ENCODE peak calls at places on chromosomes 5 and 9, in six cellular contexts. U is adrenal gland, P is fibroblast of pulmonary artery, B is activated B cell treated with CpG ODN at 0.5 μM for 24 hours, Z is cardiac fibroblast, J is lower lobe of right lung. S is an unnamed sample.

GRCh38 chr9:87550253-87550954 is 52.7 kb downstream of the DAPK1 start:
- DNase-seq in U (no peak), P (no peak), B (no peak), Z (no peak), J (no peak), S (no peak)

GRCh38 chr5:140273401-140273877 is 29.5 kb downstream of the PFDN1 start:
- DNase-seq in U (peak), P (peak), B (no peak), Z (peak), J (peak), S (no peak)

GRCh38 chr5:77635617-77636422 is 2.7 kb downstream of the OTP start:
- DNase-seq in U (no peak), P (no peak), B (no peak), Z (no peak), J (no peak), S (no peak)

GRCh38 chr9:96618209-96619108 is 1.2 kb downstream of the CDC14B start:
- DNase-seq in U (peak), P (peak), B (peak), Z (peak), J (peak), S (peak)

GRCh38 chr9:111870774-111871542 is 25.7 kb upstream of the UGCG start:
- DNase-seq in U (no peak), P (no peak), B (no peak), Z (no peak), J (no peak), S (no peak)

GRCh38 chr9:91711755-91712591 is 238.1 kb downstream of the ROR2 start:
- DNase-seq in U (no peak), P (peak), B (peak), Z (peak), J (peak), S (no peak)

GRCh38 chr5:127031863-127032232 is 1.5 kb upstream of the MARCHF3 start:
- DNase-seq in U (no peak), P (no peak), B (no peak), Z (no peak), J (no peak), S (no peak)

GRCh38 chr5:97163790-97164285 is 19.2 kb downstream of the RIOK2 start:
- DNase-seq in U (no peak), P (no peak), B (no peak), Z (no peak), J (no peak), S (no peak)

GRCh38 chr5:88145205-88145602 is 123.4 kb downstream of the TMEM161B start:
- DNase-seq in U (no peak), P (no peak), B (no peak), Z (no peak), J (peak), S (no peak)

GRCh38 chr5:68545636-68546325 is 330.2 kb downstream of the PIK3R1 start:
- DNase-seq in U (no peak), P (no peak), B (no peak), Z (no peak), J (no peak), S (no peak)

GRCh38 chr5:5416733-5417132 is 5.7 kb upstream of the ICE1 start:
- DNase-seq in U (no peak), P (no peak), B (no peak), Z (no peak), J (no peak), S (no peak)

DNA sequence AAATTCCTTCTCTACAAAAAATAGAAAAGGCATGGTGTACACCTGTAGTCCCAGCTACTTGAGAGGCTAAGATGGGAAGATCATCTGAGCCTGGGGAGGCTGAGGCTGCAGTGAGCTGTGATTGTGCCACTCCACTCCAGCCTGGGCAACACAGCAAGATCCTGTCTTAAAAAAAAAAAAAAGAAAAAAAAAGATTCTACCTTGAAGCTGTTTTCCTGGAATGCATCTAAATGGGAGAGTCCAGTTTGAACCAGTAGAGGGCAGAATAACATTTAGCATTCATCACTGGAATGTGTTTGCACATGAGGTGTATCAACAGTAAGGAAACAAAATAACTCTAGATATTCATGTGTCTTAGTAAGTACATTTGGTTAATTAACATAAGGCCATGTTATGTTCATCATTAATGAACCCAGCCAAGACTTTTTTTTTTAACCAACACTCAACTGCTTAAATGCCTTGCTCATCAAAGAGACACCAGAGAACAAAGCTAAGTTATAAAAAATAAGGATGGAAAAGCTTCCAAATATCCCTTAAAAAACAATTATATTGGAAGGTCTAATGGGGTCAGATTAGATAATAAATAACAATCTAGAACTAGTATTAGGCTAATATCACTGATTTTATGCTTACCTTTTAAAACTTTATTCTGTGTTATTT is 16.1 kb downstream of the IFNE start:
- DNase-seq in U (no peak), P (peak), B (no peak), Z (peak), J (no peak), S (peak)
- TF ChIP-seq CTCF in U (peak), P (peak), B (no peak), Z (peak), J (peak), S (peak)

GRCh38 chr5:16690243-16690839 is 73.5 kb upstream of the RETREG1 start:
- DNase-seq in U (no peak), P (peak), B (no peak), Z (peak), J (no peak), S (peak)
- TF ChIP-seq CTCF in U (no peak), P (peak), B (no peak), Z (peak), J (peak), S (peak)

GRCh38 chr9:93155716-93156474 is 21.8 kb upstream of the NINJ1 start:
- DNase-seq in U (peak), P (no peak), B (no peak), Z (no peak), J (no peak), S (no peak)

GRCh38 chr9:93156475-93157008 is 22.5 kb upstream of the NINJ1 start:
- DNase-seq in U (no peak), P (no peak), B (no peak), Z (no peak), J (no peak), S (no peak)

GRCh38 chr9:93149361-93149760 is 15.3 kb upstream of the NINJ1 start:
- DNase-seq in U (no peak), P (no peak), B (no peak), Z (no peak), J (no peak), S (no peak)

GRCh38 chr9:93151097-93151784 is 17.2 kb upstream of the NINJ1 start:
- DNase-seq in U (no peak), P (no peak), B (no peak), Z (no peak), J (no peak), S (no peak)

GRCh38 chr9:93154293-93154903 is 20.3 kb upstream of the NINJ1 start:
- DNase-seq in U (no peak), P (no peak), B (no peak), Z (peak), J (no peak), S (no peak)
- TF ChIP-seq CTCF in U (peak), P (peak), B (no peak), Z (peak), J (peak), S (peak)

DNA sequence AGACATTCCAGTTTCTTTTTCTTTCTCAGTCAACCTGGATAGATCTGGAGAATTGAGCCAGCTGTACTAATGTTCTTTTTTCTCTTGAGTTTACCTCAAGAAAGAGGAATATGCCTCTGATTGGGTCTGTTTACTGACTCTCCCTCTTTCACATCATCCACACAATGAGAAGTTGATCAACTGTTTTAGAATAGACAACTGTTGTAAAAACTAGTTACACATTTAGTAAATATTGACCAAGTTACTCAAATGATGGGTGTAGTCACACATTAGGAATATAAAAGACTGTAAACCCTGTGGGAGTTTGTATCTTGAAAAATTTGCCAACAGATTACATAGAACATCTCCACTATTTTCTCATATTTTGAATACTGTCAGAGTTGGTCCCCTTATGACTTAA is 330.8 kb downstream of the FER start:
- DNase-seq in U (no peak), P (no peak), B (no peak), Z (no peak), J (no peak), S (no peak)
- TF ChIP-seq CTCF in U (no peak), P (no peak), B (no peak), Z (no peak), J (no peak), S (no peak)

GRCh38 chr9:14441976-14442651 is 128.2 kb upstream of the NFIB start:
- DNase-seq in U (no peak), P (peak), B (no peak), Z (peak), J (no peak), S (no peak)
- TF ChIP-seq CTCF in U (no peak), P (peak), B (no peak), Z (peak), J (no peak), S (peak)

GRCh38 chr9:14348241-14349140 is 34.5 kb upstream of the NFIB start:
- DNase-seq in U (no peak), P (peak), B (no peak), Z (peak), J (no peak), S (no peak)

GRCh38 chr9:14349141-14349817 is 35.3 kb upstream of the NFIB start:
- DNase-seq in U (no peak), P (peak), B (no peak), Z (peak), J (no peak), S (no peak)

GRCh38 chr9:14346301-14346721 is 32.4 kb upstream of the NFIB start:
- DNase-seq in U (no peak), P (no peak), B (no peak), Z (no peak), J (no peak), S (no peak)

GRCh38 chr9:14346826-14347407 is 33.0 kb upstream of the NFIB start:
- DNase-seq in U (no peak), P (no peak), B (no peak), Z (no peak), J (no peak), S (no peak)

DNA sequence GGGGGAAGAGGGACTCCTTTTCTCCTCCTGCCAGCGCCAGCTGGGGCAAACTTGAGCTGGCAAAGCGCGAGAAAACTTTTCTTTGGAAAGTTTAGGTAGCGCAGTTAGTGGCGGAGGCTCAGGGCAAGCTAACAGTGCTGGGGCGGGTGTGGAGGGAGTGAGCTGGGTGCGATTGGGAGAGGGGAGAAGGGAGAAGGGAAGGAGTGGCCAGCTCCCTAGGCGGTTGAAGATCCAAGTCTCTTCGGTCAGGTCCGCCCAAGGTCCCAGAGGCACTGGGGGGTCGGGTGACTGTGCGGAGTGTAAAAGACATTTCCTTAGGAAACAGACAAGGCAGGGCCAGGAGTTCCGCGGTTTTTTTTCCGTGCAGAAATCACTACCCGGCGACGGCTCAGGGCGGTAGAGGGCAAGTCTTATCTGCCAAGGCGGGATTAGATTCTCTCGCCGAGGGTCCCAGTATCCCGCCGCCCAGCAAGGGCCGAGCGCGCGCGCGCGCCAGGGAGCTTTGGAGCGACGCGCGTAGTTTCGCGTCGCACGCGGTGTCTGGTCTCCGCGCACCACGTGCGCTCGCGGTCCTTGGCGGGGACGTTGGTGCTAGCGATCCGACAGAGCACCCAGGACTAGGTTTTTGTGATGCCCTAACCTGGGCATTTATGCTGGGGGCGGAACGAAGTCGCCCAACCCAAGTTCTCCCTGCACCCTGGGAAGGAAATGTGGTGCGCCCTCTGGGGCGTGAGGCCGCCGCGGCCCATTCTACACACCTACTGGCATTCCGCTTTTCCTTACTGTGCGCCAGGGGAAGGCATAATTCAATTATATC is 33.7 kb upstream of the NFIB start:
- DNase-seq in U (no peak), P (peak), B (no peak), Z (peak), J (no peak), S (no peak)
- TF ChIP-seq CTCF in U (no peak), P (peak), B (no peak), Z (no peak), J (no peak), S (no peak)

GRCh38 chr9:137039611-137040366 is 6.2 kb downstream of the NPDC1 start:
- DNase-seq in U (no peak), P (no peak), B (no peak), Z (no peak), J (no peak), S (no peak)
- TF ChIP-seq CTCF in U (no peak), P (no peak), B (no peak), Z (no peak), J (no peak), S (no peak)

GRCh38 chr5:168943999-168944398 is 356.9 kb downstream of the SLIT3 start:
- DNase-seq in U (no peak), P (no peak), B (no peak), Z (peak), J (no peak), S (no peak)

GRCh38 chr5:168946363-168946762 is 354.6 kb downstream of the SLIT3 start:
- DNase-seq in U (no peak), P (peak), B (no peak), Z (peak), J (no peak), S (no peak)

GRCh38 chr5:168950241-168950951 is 350.5 kb downstream of the SLIT3 start:
- DNase-seq in U (no peak), P (no peak), B (no peak), Z (no peak), J (no peak), S (no peak)

GRCh38 chr5:168948746-168949145 is 352.2 kb downstream of the SLIT3 start:
- DNase-seq in U (no peak), P (no peak), B (no peak), Z (no peak), J (no peak), S (no peak)

DNA sequence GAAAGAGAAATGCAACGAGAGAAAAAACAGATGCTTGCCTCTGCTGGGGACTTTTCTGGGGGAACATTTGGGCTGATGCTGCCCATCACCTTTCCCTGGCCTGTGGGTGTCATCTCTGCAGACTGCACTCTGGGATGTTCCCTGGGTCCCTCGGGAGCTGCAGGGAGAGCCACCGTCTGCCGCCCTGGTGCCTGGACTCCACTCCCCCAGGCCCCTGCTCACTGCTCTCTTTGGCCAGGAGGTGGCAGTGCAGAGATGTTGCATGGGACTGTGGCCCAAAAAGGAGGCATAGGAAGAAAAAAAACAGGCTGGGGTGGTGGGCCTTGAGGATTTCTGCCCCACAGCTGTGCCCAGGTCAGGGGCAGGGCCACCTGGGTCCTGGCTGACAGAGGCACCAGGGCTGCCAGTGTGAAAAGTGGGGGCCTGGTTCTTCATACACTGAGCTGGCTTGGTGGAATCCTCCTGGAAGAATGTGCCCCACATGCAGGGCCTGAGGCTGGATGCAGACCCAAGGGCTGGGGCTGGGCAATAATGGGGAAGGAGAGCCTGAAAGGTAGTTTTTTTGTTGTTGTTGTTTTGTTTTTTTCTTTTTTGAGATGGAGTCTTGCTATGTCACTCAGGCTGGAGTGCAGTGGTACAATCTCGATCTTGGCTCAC is 353.6 kb downstream of the SLIT3 start:
- DNase-seq in U (peak), P (peak), B (no peak), Z (peak), J (no peak), S (peak)
- TF ChIP-seq CTCF in U (peak), P (peak), B (no peak), Z (peak), J (peak), S (peak)

DNA sequence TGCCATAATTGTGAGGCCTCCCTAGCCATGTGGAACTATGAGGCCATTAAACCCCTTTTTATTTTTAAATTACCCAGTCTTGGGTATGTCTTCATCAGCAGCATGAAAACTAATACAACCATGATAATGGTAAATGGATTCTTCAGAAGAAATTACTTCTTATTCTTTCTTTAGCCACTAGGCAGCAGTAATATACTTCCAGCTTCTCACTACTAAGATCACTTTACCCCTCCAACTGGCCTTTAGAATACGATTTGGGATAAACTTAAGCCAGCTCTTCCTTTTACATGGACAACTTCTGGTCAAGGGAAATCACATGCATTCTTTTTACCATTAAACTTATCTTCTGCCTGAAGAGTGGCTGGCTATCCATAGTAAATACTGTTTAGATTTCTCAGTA is 355.4 kb downstream of the MAN2A1 start:
- DNase-seq in U (no peak), P (peak), B (no peak), Z (peak), J (no peak), S (no peak)
- TF ChIP-seq CTCF in U (peak), P (no peak), B (no peak), Z (no peak), J (no peak), S (no peak)

GRCh38 chr9:131872702-131873101 is 132.8 kb upstream of the RAPGEF1 start:
- DNase-seq in U (no peak), P (no peak), B (no peak), Z (no peak), J (no peak), S (no peak)

GRCh38 chr9:131873361-131873760 is 133.5 kb upstream of the RAPGEF1 start:
- DNase-seq in U (no peak), P (no peak), B (no peak), Z (no peak), J (no peak), S (no peak)

GRCh38 chr9:131873891-131874440 is 134.1 kb upstream of the RAPGEF1 start:
- DNase-seq in U (no peak), P (no peak), B (no peak), Z (no peak), J (no peak), S (no peak)

GRCh38 chr9:131870156-131870555 is 130.3 kb upstream of the RAPGEF1 start:
- DNase-seq in U (no peak), P (no peak), B (no peak), Z (no peak), J (no peak), S (no peak)

GRCh38 chr9:131872006-131872405 is 132.1 kb upstream of the RAPGEF1 start:
- DNase-seq in U (no peak), P (no peak), B (no peak), Z (no peak), J (no peak), S (no peak)
- TF ChIP-seq CTCF in U (no peak), P (peak), B (no peak), Z (peak), J (peak), S (peak)

S was measured in HFFc6.